ENCODE peak calls at places on chromosomes 7 and 10, in eight cellular contexts. P is choroid plexus epithelial cell, W is lower leg skin, L is osteocyte, C is heart right ventricle, I is transverse colon, N is H9, K is neural crest cell. Z is an unnamed sample.

GRCh38 chr7:128792471-128793183 is 859 bp downstream of the CCDC136 start:
- DNase-seq in C (no peak), W (peak), L (no peak), K (no peak), P (no peak), N (no peak), I (no peak), Z (no peak)

GRCh38 chr7:5284304-5285281 is 1.9 kb downstream of the SLC29A4 start:
- DNase-seq in N (peak), I (peak), W (no peak), K (peak), C (peak), P (peak), L (peak), Z (peak)

GRCh38 chr10:3539696-3540383 is 245.2 kb downstream of the KLF6 start:
- DNase-seq in W (no peak), K (no peak), L (no peak), I (no peak), P (no peak), C (no peak), N (no peak), Z (no peak)

GRCh38 chr7:33854178-33854577 is 51.2 kb upstream of the BMPER start:
- DNase-seq in I (no peak), P (no peak), K (no peak), W (no peak), C (no peak), L (no peak), N (no peak), Z (no peak)

GRCh38 chr10:49307921-49308320 is 9.0 kb downstream of the C10orf71 start:
- DNase-seq in K (no peak), C (no peak), W (no peak), L (no peak), P (no peak), N (no peak), I (no peak), Z (no peak)

GRCh38 chr7:55405856-55406541 is 40.9 kb downstream of the LANCL2 start:
- DNase-seq in L (no peak), K (no peak), N (no peak), P (no peak), C (no peak), I (peak), W (no peak), Z (no peak)

GRCh38 chr7:87784424-87784823 is 91.7 kb downstream of the SLC25A40 start:
- DNase-seq in N (no peak), I (no peak), W (no peak), K (no peak), P (peak), L (no peak), C (no peak), Z (no peak)

GRCh38 chr7:53993205-53993604 is 549.0 kb upstream of the VSTM2A start:
- DNase-seq in C (no peak), W (no peak), P (no peak), K (no peak), N (no peak), L (no peak), I (no peak), Z (no peak)

GRCh38 chr7:128197586-128197985 is 43.5 kb upstream of the LEP start:
- DNase-seq in W (peak), L (no peak), K (no peak), P (no peak), N (peak), C (no peak), I (no peak), Z (no peak)

GRCh38 chr7:102431617-102432298 is 1.6 kb upstream of the ORAI2 start:
- DNase-seq in P (no peak), W (no peak), C (no peak), K (no peak), I (peak), N (peak), L (no peak), Z (no peak)

GRCh38 chr7:29120955-29121354 is 25.4 kb downstream of the CPVL start:
- DNase-seq in P (peak), C (no peak), L (no peak), K (no peak), W (no peak), I (no peak), N (no peak), Z (no peak)

GRCh38 chr10:96292971-96293909 is 11.0 kb upstream of the DNTT start:
- DNase-seq in N (no peak), W (no peak), P (peak), L (no peak), C (no peak), I (peak), K (peak), Z (no peak)

GRCh38 chr7:20647051-20647450 is 31.6 kb downstream of the ABCB5 start:
- DNase-seq in L (no peak), K (no peak), I (no peak), N (no peak), C (no peak), P (peak), W (no peak), Z (no peak)

GRCh38 chr7:97845622-97846203 is 26.5 kb downstream of the ASNS start:
- DNase-seq in N (no peak), L (no peak), C (no peak), K (peak), P (peak), I (no peak), W (no peak), Z (no peak)

GRCh38 chr7:24129597-24129996 is 154.4 kb upstream of the NPY start:
- DNase-seq in W (no peak), C (no peak), I (no peak), L (no peak), P (no peak), N (no peak), K (no peak), Z (no peak)

GRCh38 chr7:66054063-66054462 is 21.6 kb upstream of the ASL start:
- DNase-seq in N (no peak), K (no peak), C (no peak), I (no peak), L (no peak), W (no peak), P (no peak), Z (no peak)

GRCh38 chr10:127904311-127904710 is 2.6 kb upstream of the PTPRE start:
- DNase-seq in C (no peak), W (peak), N (no peak), I (no peak), P (no peak), K (no peak), L (peak), Z (no peak)

GRCh38 chr10:70579234-70580002 is 23.1 kb downstream of the PRF1 start:
- DNase-seq in L (no peak), P (no peak), K (no peak), I (no peak), N (no peak), W (no peak), C (no peak), Z (no peak)

GRCh38 chr10:6423004-6423403 is 157.1 kb downstream of the PRKCQ start:
- DNase-seq in I (no peak), W (no peak), K (no peak), N (no peak), C (no peak), L (no peak), P (no peak), Z (no peak)

GRCh38 chr7:18859331-18859730 is 258.1 kb downstream of the TWIST1 start:
- DNase-seq in P (peak), W (no peak), L (no peak), K (no peak), I (no peak), N (no peak), C (no peak), Z (no peak)

GRCh38 chr7:96949766-96950165 is 55.6 kb upstream of the DLX6 start:
- DNase-seq in W (no peak), L (no peak), C (no peak), P (no peak), K (no peak), I (no peak), N (no peak), Z (no peak)

GRCh38 chr10:9596368-9596920 is 1421.2 kb upstream of the CELF2 start:
- DNase-seq in P (peak), L (no peak), C (no peak), N (no peak), K (no peak), W (no peak), I (no peak), Z (no peak)

GRCh38 chr10:118723467-118723866 is 31.3 kb downstream of the CACUL1 start:
- DNase-seq in C (no peak), I (no peak), W (no peak), L (no peak), P (peak), K (no peak), N (no peak), Z (no peak)

GRCh38 chr7:1418505-1419309 is 40.6 kb downstream of the MICALL2 start:
- DNase-seq in K (no peak), I (no peak), W (no peak), N (peak), P (peak), C (no peak), L (no peak), Z (no peak)

GRCh38 chr10:45160266-45160665 is 155.1 kb downstream of the OR13A1 start:
- DNase-seq in I (no peak), K (no peak), L (no peak), C (no peak), N (no peak), W (no peak), P (peak), Z (no peak)

GRCh38 chr10:85012305-85012704 is 683.9 kb downstream of the CCSER2 start:
- DNase-seq in L (no peak), I (no peak), C (no peak), N (no peak), W (no peak), K (no peak), P (no peak), Z (no peak)

GRCh38 chr7:157194948-157195347 is 56.2 kb downstream of the UBE3C start:
- DNase-seq in I (no peak), L (no peak), C (no peak), N (no peak), W (no peak), P (no peak), K (no peak), Z (no peak)

GRCh38 chr7:13016633-13017324 is 329.3 kb downstream of the ARL4A start:
- DNase-seq in P (peak), I (no peak), K (no peak), W (no peak), N (no peak), C (no peak), L (no peak), Z (no peak)

GRCh38 chr10:97574374-97575100 is 2.0 kb downstream of the ANKRD2 start:
- DNase-seq in C (peak), P (peak), L (peak), I (peak), W (no peak), N (peak), K (no peak), Z (peak)

GRCh38 chr10:86413046-86413728 is 46.6 kb upstream of the GRID1 start:
- DNase-seq in L (no peak), C (no peak), I (no peak), W (no peak), K (no peak), P (peak), N (no peak), Z (no peak)

GRCh38 chr7:94974436-94974835 is 67.0 kb downstream of the PPP1R9A start:
- DNase-seq in N (no peak), K (no peak), C (no peak), P (no peak), W (no peak), L (no peak), I (no peak), Z (no peak)

GRCh38 chr10:34815174-34816066 is at the start of gene PARD3:
- DNase-seq in P (peak), C (peak), I (peak), N (peak), K (peak), W (peak), L (peak), Z (peak)

GRCh38 chr7:87328281-87328680 is 17.2 kb upstream of the CROT start:
- DNase-seq in L (no peak), N (no peak), C (no peak), W (no peak), I (no peak), K (no peak), P (peak), Z (no peak)

GRCh38 chr7:120990468-120991118 is 2.1 kb downstream of the CPED1 start:
- DNase-seq in C (no peak), K (no peak), N (no peak), I (no peak), L (no peak), P (peak), W (no peak), Z (no peak)

GRCh38 chr7:3725660-3726059 is 424.6 kb downstream of the SDK1 start:
- DNase-seq in K (no peak), N (no peak), P (no peak), W (no peak), L (no peak), C (no peak), I (no peak), Z (no peak)

GRCh38 chr7:37353949-37354660 is 94.6 kb downstream of the ELMO1 start:
- DNase-seq in K (no peak), N (no peak), P (no peak), W (no peak), L (no peak), C (no peak), I (no peak), Z (no peak)

GRCh38 chr7:37349979-37350590 is 98.6 kb downstream of the ELMO1 start:
- DNase-seq in C (no peak), I (no peak), N (no peak), W (no peak), P (no peak), L (no peak), K (no peak), Z (no peak)

GRCh38 chr7:37354661-37355131 is 94.0 kb downstream of the ELMO1 start:
- DNase-seq in C (peak), P (peak), K (no peak), W (peak), I (peak), N (no peak), L (no peak), Z (no peak)

GRCh38 chr7:37352251-37352650 is 96.4 kb downstream of the ELMO1 start:
- DNase-seq in C (no peak), N (no peak), W (no peak), I (no peak), P (no peak), K (no peak), L (no peak), Z (no peak)

DNA sequence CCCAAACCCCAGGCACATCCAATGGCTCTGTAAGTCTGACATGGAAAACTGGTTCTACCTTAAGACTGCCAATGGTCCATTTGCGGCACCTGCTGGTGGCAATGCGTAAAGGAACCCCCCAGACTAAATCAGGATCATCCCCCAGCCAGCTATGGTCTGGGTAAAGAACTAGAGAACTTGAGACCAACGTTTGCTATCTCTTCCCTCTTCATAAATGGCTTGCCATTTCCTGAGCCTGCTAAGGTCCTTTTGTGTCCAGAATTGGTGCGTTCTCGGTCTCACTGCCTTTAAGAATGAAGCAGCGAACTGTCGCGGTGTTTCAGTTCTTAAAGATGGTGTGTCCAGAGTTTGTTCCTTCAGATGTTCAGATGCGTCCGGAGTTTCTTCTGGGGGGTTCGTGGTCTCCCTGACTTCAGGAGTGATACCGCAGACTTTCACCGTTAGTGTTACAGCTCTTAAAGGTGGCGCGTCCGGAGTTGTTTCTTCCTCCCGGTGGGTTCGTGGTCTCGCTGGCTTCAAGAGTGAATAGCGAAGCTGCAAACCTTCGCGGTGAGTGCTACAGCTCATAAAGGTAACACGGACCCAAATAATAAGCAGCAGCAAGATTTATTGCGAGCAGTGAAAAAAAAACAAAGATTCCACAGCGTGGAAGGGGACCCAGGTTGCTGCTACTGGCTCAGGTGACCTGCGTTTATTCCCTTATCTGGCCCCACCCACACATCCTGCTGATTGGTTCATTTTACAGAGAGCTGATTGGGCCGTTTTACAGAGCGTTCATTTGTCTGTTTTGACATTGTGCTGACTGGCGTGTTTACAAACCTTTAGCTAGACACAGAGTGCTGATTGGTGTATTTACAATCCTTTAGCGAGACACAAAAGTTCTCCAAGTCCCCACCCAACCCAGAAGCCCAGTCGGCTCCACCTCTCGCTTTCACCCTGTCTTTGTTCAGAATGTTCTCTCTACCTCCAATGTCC is 95.4 kb downstream of the ELMO1 start:
- DNase-seq in L (no peak), N (peak), W (no peak), K (no peak), I (peak), P (no peak), C (no peak), Z (no peak)
- TF ChIP-seq CTCF in L (no peak), N (peak), W (no peak), K (peak), I (peak), P (no peak), C (no peak), Z (peak)

DNA sequence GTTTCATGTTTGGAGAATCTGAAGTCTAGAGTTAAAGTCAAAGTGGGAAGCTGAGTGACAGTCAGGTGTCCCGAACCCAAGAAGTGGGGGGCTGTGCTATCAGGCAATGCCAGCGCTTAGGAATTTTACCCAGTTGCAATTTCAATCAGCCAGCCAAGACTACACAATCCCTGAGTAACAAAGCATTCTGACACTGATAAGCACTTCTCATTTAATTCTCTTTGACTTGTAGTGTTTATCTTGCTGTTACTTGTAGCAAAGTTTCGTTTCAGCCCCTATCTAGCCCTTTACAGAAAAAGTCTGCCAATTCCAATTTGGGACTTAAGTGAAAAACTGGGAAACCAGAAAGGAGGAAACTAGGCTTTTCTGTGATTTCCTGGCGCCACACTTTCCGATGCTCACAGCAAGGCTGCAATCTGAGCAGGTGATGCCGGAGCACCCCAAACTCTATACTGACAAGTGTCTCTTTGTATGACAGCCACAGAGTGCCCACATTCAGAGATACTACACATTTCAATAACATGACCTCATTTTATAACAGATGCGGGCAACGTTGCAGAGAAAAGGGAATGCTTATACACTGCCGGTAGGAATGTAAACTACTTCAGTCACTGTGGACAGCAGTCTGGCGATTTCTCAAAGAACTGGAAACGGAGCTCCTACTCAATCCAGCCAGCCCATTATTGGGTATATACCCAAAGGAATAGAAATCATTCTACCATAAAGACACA is 61.0 kb downstream of the ITIH5 start:
- DNase-seq in K (no peak), N (no peak), C (no peak), P (no peak), I (no peak), L (no peak), W (peak), Z (no peak)
- TF ChIP-seq CTCF in K (no peak), N (no peak), C (no peak), P (no peak), I (peak), L (no peak), W (no peak), Z (no peak)

DNA sequence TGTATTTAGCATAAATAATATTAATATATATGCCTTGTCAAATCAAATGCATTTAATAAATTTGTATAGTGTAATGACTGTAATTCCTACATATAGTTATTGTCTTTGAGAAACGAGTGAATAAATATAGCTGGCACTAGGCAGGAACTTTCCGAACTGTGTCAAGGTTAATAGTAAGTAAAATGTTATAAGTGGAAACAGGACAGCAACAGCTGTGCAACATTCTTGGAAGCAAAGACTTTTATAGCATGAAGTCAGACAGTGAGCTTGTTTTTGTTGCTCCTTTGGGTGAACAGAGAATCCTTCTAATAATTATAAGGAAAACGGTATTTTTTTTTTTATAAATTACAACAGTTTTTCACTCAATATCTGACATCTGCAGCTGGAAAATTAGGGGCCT is 14.0 kb upstream of the EXOC6 start:
- DNase-seq in C (no peak), L (no peak), I (no peak), N (no peak), W (no peak), P (no peak), K (no peak), Z (no peak)
- TF ChIP-seq CTCF in C (no peak), L (no peak), I (no peak), N (no peak), W (no peak), P (no peak), K (no peak), Z (no peak)

GRCh38 chr10:15715619-15716227 is 4.0 kb downstream of the ITGA8 start:
- DNase-seq in P (peak), N (no peak), W (no peak), L (no peak), K (no peak), I (no peak), C (no peak), Z (no peak)
- TF ChIP-seq CTCF in P (peak), N (peak), W (no peak), L (peak), K (peak), I (no peak), C (peak), Z (peak)

GRCh38 chr7:122886357-122887081 is at the start of gene CADPS2:
- DNase-seq in P (peak), I (peak), K (peak), L (no peak), C (peak), N (peak), W (peak), Z (peak)

GRCh38 chr7:122885583-122886356 is 490 bp downstream of the CADPS2 start:
- DNase-seq in P (peak), K (peak), I (peak), L (no peak), W (peak), N (peak), C (peak), Z (peak)

GRCh38 chr7:122887848-122888247 is 1.6 kb upstream of the CADPS2 start:
- DNase-seq in C (no peak), N (no peak), L (no peak), W (no peak), I (no peak), P (no peak), K (no peak), Z (no peak)

GRCh38 chr7:122889116-122889515 is 2.9 kb upstream of the CADPS2 start:
- DNase-seq in I (no peak), W (no peak), P (no peak), C (no peak), N (no peak), K (no peak), L (no peak), Z (no peak)

GRCh38 chr7:122887198-122887597 is 938 bp upstream of the CADPS2 start:
- DNase-seq in C (peak), N (peak), P (peak), I (peak), L (no peak), W (peak), K (peak), Z (peak)
- TF ChIP-seq CTCF in C (no peak), N (peak), P (peak), I (no peak), L (no peak), W (no peak), K (peak), Z (no peak)